ENCODE peak calls at places on chromosomes 13 and 19, in seven cellular contexts. N, U, K, E, S, D and Y are unnamed samples.

GRCh38 chr19:28009696-28010095 is 1203.3 kb downstream of the UQCRFS1 start:
- DNase-seq in E (no peak), K (peak), D (no peak), N (no peak), S (no peak), U (no peak), Y (peak)

GRCh38 chr19:42068756-42069571 is 1.0 kb downstream of the GRIK5 start:
- DNase-seq in E (no peak), S (no peak), N (no peak), D (no peak), K (no peak), U (no peak), Y (no peak)

GRCh38 chr13:42367836-42368235 is 95.9 kb downstream of the AKAP11 start:
- DNase-seq in S (no peak), D (no peak), N (peak), K (no peak), U (no peak), E (peak), Y (no peak)

GRCh38 chr13:76454991-76455390 is 431.2 kb downstream of the KCTD12 start:
- DNase-seq in S (no peak), N (no peak), K (no peak), U (no peak), D (no peak), E (no peak), Y (no peak)

GRCh38 chr19:16315825-16316505 is 8.7 kb upstream of the KLF2 start:
- DNase-seq in K (peak), S (peak), E (peak), D (peak), U (no peak), N (peak), Y (peak)

GRCh38 chr19:30856376-30856775 is 484.2 kb downstream of the ZNF536 start:
- DNase-seq in E (no peak), U (no peak), D (no peak), S (no peak), N (no peak), K (no peak), Y (no peak)

GRCh38 chr19:6425732-6426686 is 1.4 kb upstream of the KHSRP start:
- DNase-seq in D (peak), N (no peak), U (no peak), K (no peak), E (no peak), S (no peak), Y (no peak)

GRCh38 chr13:101026328-101026727 is 351.7 kb upstream of the TMTC4 start:
- DNase-seq in N (peak), K (no peak), S (no peak), E (no peak), U (no peak), D (no peak), Y (no peak)

GRCh38 chr19:36950335-36951119 is 34.4 kb downstream of the ZNF568 start:
- DNase-seq in U (no peak), D (no peak), S (no peak), K (no peak), N (no peak), E (no peak), Y (no peak)

GRCh38 chr19:42052241-42052863 is 17.7 kb downstream of the GRIK5 start:
- DNase-seq in S (no peak), N (no peak), U (no peak), E (no peak), K (no peak), D (no peak), Y (no peak)

GRCh38 chr13:94073006-94073744 is 406.3 kb downstream of the DCT start:
- DNase-seq in E (peak), U (no peak), N (no peak), K (peak), S (peak), D (no peak), Y (peak)

GRCh38 chr13:28744091-28744536 is 25.3 kb upstream of the SLC46A3 start:
- DNase-seq in E (peak), D (no peak), N (no peak), U (no peak), K (peak), S (no peak), Y (peak)

GRCh38 chr13:109301711-109302110 is 484.7 kb downstream of the IRS2 start:
- DNase-seq in K (no peak), S (no peak), N (no peak), E (no peak), D (no peak), U (no peak), Y (no peak)

GRCh38 chr13:64090311-64090710 is 2674.7 kb upstream of the PCDH20 start:
- DNase-seq in U (no peak), N (no peak), S (no peak), K (no peak), E (no peak), D (no peak), Y (no peak)

GRCh38 chr19:34976611-34977010 is 12.6 kb upstream of the ZNF792 start:
- DNase-seq in N (no peak), U (no peak), D (no peak), E (no peak), K (no peak), S (no peak), Y (no peak)

GRCh38 chr13:71638728-71639127 is 228.3 kb downstream of the DACH1 start:
- DNase-seq in D (no peak), U (no peak), S (no peak), K (no peak), E (no peak), N (no peak), Y (no peak)

GRCh38 chr19:13885826-13886365 is 9.0 kb downstream of the NANOS3 start:
- DNase-seq in S (no peak), K (no peak), E (no peak), D (no peak), N (no peak), U (no peak), Y (no peak)
- H3K4me3 ChIP-seq in S (no peak), K (no peak), E (no peak), D (no peak), N (no peak), U (no peak), Y (no peak)

DNA sequence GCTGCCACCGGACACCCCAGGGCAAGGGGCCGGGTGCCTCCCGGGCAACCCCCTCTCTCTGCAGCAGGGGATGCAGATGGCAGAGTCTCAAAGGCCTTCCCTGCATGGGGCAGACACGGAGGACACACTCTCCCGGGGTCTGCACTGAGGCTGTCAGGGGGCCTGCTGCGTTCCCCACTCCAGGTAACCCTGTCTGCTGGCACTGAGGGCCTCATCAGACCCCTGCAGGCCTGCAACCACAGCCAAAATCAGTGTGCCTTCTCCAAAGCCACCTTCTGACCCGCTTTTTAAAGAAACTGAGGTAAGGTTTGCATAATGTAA is 93.9 kb downstream of the GNG7 start:
- DNase-seq in S (no peak), E (no peak), D (no peak), U (no peak), K (no peak), N (no peak), Y (no peak)
- H3K4me3 ChIP-seq in S (no peak), E (no peak), D (no peak), U (no peak), K (no peak), N (no peak), Y (no peak)

GRCh38 chr19:39083599-39083982 is 577 bp upstream of the ACP7 start:
- DNase-seq in D (no peak), E (peak), N (no peak), U (no peak), K (no peak), S (no peak), Y (no peak)
- H3K4me3 ChIP-seq in D (no peak), E (no peak), N (peak), U (peak), K (peak), S (no peak), Y (no peak)

GRCh38 chr13:102235689-102236088 is 166.2 kb downstream of the FGF14 start:
- DNase-seq in S (no peak), K (no peak), E (no peak), D (no peak), U (no peak), N (no peak), Y (no peak)

GRCh38 chr13:102233566-102234208 is 168.2 kb downstream of the FGF14 start:
- DNase-seq in N (no peak), K (no peak), U (no peak), S (no peak), D (no peak), E (no peak), Y (no peak)

GRCh38 chr13:102236830-102237621 is 164.8 kb downstream of the FGF14 start:
- DNase-seq in D (no peak), E (no peak), N (no peak), S (no peak), U (no peak), K (no peak), Y (no peak)

GRCh38 chr13:102234618-102235017 is 167.2 kb downstream of the FGF14 start:
- DNase-seq in E (no peak), U (no peak), D (no peak), S (no peak), N (no peak), K (no peak), Y (no peak)

GRCh38 chr13:102236341-102236740 is 165.5 kb downstream of the FGF14 start:
- DNase-seq in N (no peak), U (no peak), K (no peak), E (no peak), D (no peak), S (no peak), Y (no peak)
- H3K4me3 ChIP-seq in N (no peak), U (no peak), K (no peak), E (no peak), D (no peak), S (no peak), Y (no peak)

GRCh38 chr19:4292515-4292914 is 9.7 kb downstream of the TMIGD2 start:
- DNase-seq in S (no peak), E (no peak), N (no peak), K (no peak), D (no peak), U (no peak), Y (no peak)
- H3K4me3 ChIP-seq in S (no peak), E (no peak), N (no peak), K (no peak), D (no peak), U (no peak), Y (no peak)

GRCh38 chr13:105273665-105274222 is 1261.7 kb downstream of the EFNB2 start:
- DNase-seq in N (no peak), K (no peak), U (no peak), E (no peak), D (no peak), S (no peak), Y (no peak)

GRCh38 chr13:105276571-105276970 is 1258.9 kb downstream of the EFNB2 start:
- DNase-seq in N (no peak), D (no peak), S (no peak), E (no peak), U (no peak), K (no peak), Y (no peak)

GRCh38 chr13:105272660-105273631 is 1262.5 kb downstream of the EFNB2 start:
- DNase-seq in E (no peak), N (no peak), D (no peak), K (no peak), S (no peak), U (no peak), Y (no peak)

DNA sequence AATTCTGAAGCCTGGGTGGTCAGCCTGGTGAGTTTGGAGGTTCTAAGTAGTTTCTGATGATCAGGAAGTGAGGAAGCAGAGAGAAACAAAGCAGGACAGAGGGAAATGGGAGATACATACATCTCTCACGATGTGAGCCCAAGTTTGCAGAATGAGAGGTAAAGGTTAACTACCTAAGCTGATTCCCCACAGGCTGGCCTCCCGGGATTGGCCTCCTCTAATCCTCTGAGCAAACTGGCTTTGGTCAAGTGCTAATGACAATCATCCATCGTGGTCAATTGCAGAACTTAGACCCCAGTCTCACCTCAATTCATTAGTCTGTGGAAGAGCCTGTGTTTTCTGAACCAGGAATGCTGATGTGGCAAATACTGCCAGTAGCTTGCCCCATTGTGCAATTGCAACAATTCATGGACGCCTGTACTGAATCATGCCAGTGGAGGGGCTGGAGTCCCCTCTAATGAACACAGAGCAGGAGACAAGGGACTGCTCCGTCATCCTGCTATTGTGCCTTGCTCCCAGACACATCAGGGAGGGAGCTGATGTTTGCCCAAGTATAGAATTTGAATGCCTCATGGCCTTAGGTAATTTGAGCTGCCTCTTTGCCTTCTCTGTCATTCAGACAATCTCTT is 1256.6 kb downstream of the EFNB2 start:
- DNase-seq in K (no peak), S (no peak), U (no peak), E (no peak), D (no peak), N (no peak), Y (no peak)
- H3K4me3 ChIP-seq in K (no peak), S (no peak), U (no peak), E (no peak), D (no peak), N (no peak), Y (no peak)

GRCh38 chr13:49110122-49110831 is 109.9 kb upstream of the MLNR start:
- DNase-seq in U (peak), D (peak), N (peak), S (peak), K (peak), E (peak), Y (peak)

GRCh38 chr13:49116873-49117272 is 103.3 kb upstream of the MLNR start:
- DNase-seq in N (no peak), S (no peak), K (no peak), D (no peak), E (no peak), U (no peak), Y (no peak)

GRCh38 chr13:49113526-49114286 is 106.4 kb upstream of the MLNR start:
- DNase-seq in S (peak), E (peak), D (no peak), N (peak), K (peak), U (no peak), Y (no peak)

GRCh38 chr13:49108204-49108603 is 111.9 kb upstream of the MLNR start:
- DNase-seq in N (no peak), K (no peak), E (no peak), S (no peak), U (no peak), D (no peak), Y (no peak)

GRCh38 chr13:49112782-49113525 is 107.2 kb upstream of the MLNR start:
- DNase-seq in S (no peak), K (no peak), E (peak), U (no peak), D (no peak), N (no peak), Y (no peak)
- H3K4me3 ChIP-seq in S (no peak), K (peak), E (no peak), U (no peak), D (no peak), N (no peak), Y (no peak)

GRCh38 chr13:111259058-111259457 is 61.4 kb upstream of the TEX29 start:
- DNase-seq in D (no peak), E (no peak), S (no peak), N (no peak), K (no peak), U (no peak), Y (no peak)

GRCh38 chr13:111258637-111259036 is 61.8 kb upstream of the TEX29 start:
- DNase-seq in N (no peak), S (no peak), D (no peak), U (no peak), E (no peak), K (no peak), Y (no peak)

GRCh38 chr13:111256946-111257345 is 63.5 kb upstream of the TEX29 start:
- DNase-seq in K (no peak), S (no peak), U (no peak), E (no peak), N (no peak), D (no peak), Y (no peak)

GRCh38 chr13:111255228-111255790 is 65.1 kb upstream of the TEX29 start:
- DNase-seq in D (no peak), K (no peak), E (no peak), U (no peak), S (no peak), N (no peak), Y (no peak)

GRCh38 chr13:111256458-111256857 is 64.0 kb upstream of the TEX29 start:
- DNase-seq in K (no peak), N (no peak), E (no peak), S (no peak), U (no peak), D (no peak), Y (no peak)
- H3K4me3 ChIP-seq in K (no peak), N (no peak), E (no peak), S (no peak), U (no peak), D (no peak), Y (no peak)

GRCh38 chr13:99969368-99969933 is 2.1 kb downstream of the ZIC5 start:
- DNase-seq in E (no peak), D (no peak), N (no peak), U (no peak), S (no peak), K (no peak), Y (no peak)
- H3K4me3 ChIP-seq in E (no peak), D (no peak), N (peak), U (peak), S (peak), K (peak), Y (peak)

GRCh38 chr19:45772130-45772880 is 3.3 kb upstream of the SIX5 start:
- DNase-seq in E (no peak), K (no peak), S (no peak), D (no peak), U (no peak), N (no peak), Y (no peak)
- H3K4me3 ChIP-seq in E (no peak), K (no peak), S (no peak), D (no peak), U (no peak), N (no peak), Y (no peak)